ENCODE peak calls at places on chromosomes 16 and 17, in eight cellular contexts. One of them, this sample, is unnamed.

GRCh38 chr17:56891751-56892150 is 22.1 kb downstream of the TRIM25 start:
- DNase-seq in pancreas: peak
- DNase-seq in GM12865: no peak
- DNase-seq in HFFc6: no peak
- DNase-seq in AG10803: no peak
- DNase-seq in bronchial epithelial cell: no peak
- DNase-seq in endodermal cell: peak
- DNase-seq in cardiac fibroblast: peak
- DNase-seq in this sample: no peak

GRCh38 chr17:74671031-74671771 is 41.5 kb downstream of the CD300LF start:
- DNase-seq in pancreas: peak
- DNase-seq in GM12865: peak
- DNase-seq in HFFc6: no peak
- DNase-seq in AG10803: peak
- DNase-seq in bronchial epithelial cell: peak
- DNase-seq in endodermal cell: peak
- DNase-seq in cardiac fibroblast: peak
- DNase-seq in this sample: peak

GRCh38 chr17:61402073-61402541 is 2.5 kb downstream of the TBX2 start:
- DNase-seq in pancreas: no peak
- DNase-seq in GM12865: no peak
- DNase-seq in HFFc6: no peak
- DNase-seq in AG10803: no peak
- DNase-seq in bronchial epithelial cell: no peak
- DNase-seq in endodermal cell: peak
- DNase-seq in cardiac fibroblast: no peak
- DNase-seq in this sample: no peak

GRCh38 chr17:44933824-44934744 is 13.5 kb downstream of the KIF18B start:
- DNase-seq in pancreas: no peak
- DNase-seq in GM12865: no peak
- DNase-seq in HFFc6: no peak
- DNase-seq in AG10803: no peak
- DNase-seq in bronchial epithelial cell: no peak
- DNase-seq in endodermal cell: peak
- DNase-seq in cardiac fibroblast: no peak
- DNase-seq in this sample: no peak

GRCh38 chr17:48429638-48430586 is at the start of gene SKAP1:
- DNase-seq in pancreas: peak
- DNase-seq in GM12865: peak
- DNase-seq in HFFc6: no peak
- DNase-seq in AG10803: no peak
- DNase-seq in bronchial epithelial cell: no peak
- DNase-seq in endodermal cell: peak
- DNase-seq in cardiac fibroblast: no peak
- DNase-seq in this sample: no peak

GRCh38 chr16:88558457-88559442 is 11.5 kb upstream of the ZC3H18 start:
- DNase-seq in pancreas: peak
- DNase-seq in GM12865: peak
- DNase-seq in HFFc6: peak
- DNase-seq in AG10803: peak
- DNase-seq in bronchial epithelial cell: peak
- DNase-seq in endodermal cell: peak
- DNase-seq in cardiac fibroblast: peak
- DNase-seq in this sample: peak

GRCh38 chr16:54000361-54000760 is 286.2 kb downstream of the IRX3 start:
- DNase-seq in pancreas: no peak
- DNase-seq in GM12865: no peak
- DNase-seq in HFFc6: no peak
- DNase-seq in AG10803: no peak
- DNase-seq in bronchial epithelial cell: no peak
- DNase-seq in endodermal cell: no peak
- DNase-seq in cardiac fibroblast: no peak
- DNase-seq in this sample: peak

GRCh38 chr17:13601776-13602551 is at the start of gene HS3ST3A1:
- DNase-seq in pancreas: no peak
- DNase-seq in GM12865: no peak
- DNase-seq in HFFc6: peak
- DNase-seq in AG10803: peak
- DNase-seq in bronchial epithelial cell: peak
- DNase-seq in endodermal cell: peak
- DNase-seq in cardiac fibroblast: peak
- DNase-seq in this sample: peak

GRCh38 chr17:35660902-35661301 is 70.5 kb upstream of the RASL10B start:
- DNase-seq in pancreas: no peak
- DNase-seq in GM12865: no peak
- DNase-seq in HFFc6: no peak
- DNase-seq in AG10803: no peak
- DNase-seq in bronchial epithelial cell: no peak
- DNase-seq in endodermal cell: no peak
- DNase-seq in cardiac fibroblast: no peak
- DNase-seq in this sample: no peak

DNA sequence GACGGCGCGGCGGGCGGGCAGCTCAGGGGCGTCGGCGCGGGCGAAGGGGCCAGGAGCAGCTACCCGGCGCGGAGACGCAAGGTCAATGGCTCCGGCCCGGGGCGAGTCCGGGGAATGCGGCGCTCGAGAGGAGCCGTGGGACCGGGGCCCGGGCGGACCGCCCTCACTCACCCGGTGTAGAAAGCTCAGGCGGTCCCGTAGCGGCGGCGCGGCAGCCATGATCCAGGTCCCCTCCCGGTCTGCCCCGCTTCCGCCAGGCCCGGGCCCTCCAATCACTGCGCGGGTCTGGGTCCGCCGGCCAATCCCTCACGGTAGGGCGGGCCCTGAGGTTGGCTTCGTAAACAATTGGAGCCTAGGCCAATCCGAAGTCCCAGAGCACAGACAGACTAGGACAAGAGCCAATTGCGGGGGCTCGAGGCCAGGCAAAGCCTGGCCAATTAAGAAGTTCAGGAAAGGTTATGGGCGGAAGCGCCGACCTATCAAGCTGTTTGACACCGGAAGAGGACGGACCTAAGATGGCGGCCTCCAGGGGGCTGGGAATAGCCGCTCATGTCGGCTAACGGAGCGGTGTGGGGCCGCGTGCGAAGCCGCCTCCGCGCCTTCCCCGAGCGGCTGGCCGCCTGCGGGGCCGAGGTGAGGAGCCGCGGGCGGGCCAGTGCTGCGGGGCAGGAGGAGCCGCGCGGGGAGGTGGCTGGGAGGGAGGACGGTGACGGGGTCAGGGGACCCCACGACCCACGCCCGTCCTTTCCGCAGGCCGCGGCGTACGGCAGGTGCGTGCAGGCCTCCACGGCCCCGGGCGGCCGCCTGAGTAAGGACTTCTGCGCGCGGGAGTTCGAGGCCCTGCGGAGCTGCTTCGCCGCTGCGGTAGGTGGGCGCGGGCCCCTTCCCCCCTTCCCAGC is at the start of the genes NDUFAF8 and TEPSIN:
- DNase-seq in pancreas: peak
- DNase-seq in GM12865: peak
- DNase-seq in HFFc6: peak
- DNase-seq in AG10803: peak
- DNase-seq in bronchial epithelial cell: peak
- DNase-seq in endodermal cell: peak
- DNase-seq in cardiac fibroblast: peak
- DNase-seq in this sample: peak
- TF ChIP-seq CTCF in pancreas: no peak
- TF ChIP-seq CTCF in GM12865: no peak
- TF ChIP-seq CTCF in HFFc6: no peak
- TF ChIP-seq CTCF in AG10803: no peak
- TF ChIP-seq CTCF in bronchial epithelial cell: no peak
- TF ChIP-seq CTCF in endodermal cell: no peak
- TF ChIP-seq CTCF in cardiac fibroblast: no peak
- TF ChIP-seq CTCF in this sample: no peak

DNA sequence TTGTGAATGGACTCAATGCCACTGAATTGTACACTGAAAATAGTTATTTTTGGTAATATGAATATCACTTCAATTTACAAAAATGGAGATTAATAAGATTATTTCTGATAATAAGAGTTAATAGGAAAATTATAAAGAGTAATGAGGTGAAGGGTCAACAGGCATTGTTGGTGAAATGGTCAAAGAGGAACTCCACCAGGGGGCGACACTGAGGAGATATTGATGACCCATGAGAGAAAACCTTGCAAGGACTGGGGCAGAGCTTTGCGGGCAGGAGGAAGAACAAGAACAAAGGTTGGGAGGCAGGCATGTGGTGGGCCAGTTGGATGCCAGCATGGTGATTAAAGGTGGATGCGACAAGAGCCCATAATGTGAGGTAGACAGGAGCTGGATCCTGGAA is 74.0 kb upstream of the XYLT1 start:
- DNase-seq in pancreas: no peak
- DNase-seq in GM12865: peak
- DNase-seq in HFFc6: no peak
- DNase-seq in AG10803: no peak
- DNase-seq in bronchial epithelial cell: no peak
- DNase-seq in endodermal cell: peak
- DNase-seq in cardiac fibroblast: no peak
- DNase-seq in this sample: no peak
- TF ChIP-seq CTCF in pancreas: no peak
- TF ChIP-seq CTCF in GM12865: peak
- TF ChIP-seq CTCF in HFFc6: peak
- TF ChIP-seq CTCF in AG10803: peak
- TF ChIP-seq CTCF in bronchial epithelial cell: no peak
- TF ChIP-seq CTCF in endodermal cell: peak
- TF ChIP-seq CTCF in cardiac fibroblast: no peak
- TF ChIP-seq CTCF in this sample: peak

GRCh38 chr17:22503322-22503899 is 811.1 kb downstream of the KCNJ18 start:
- DNase-seq in pancreas: no peak
- DNase-seq in GM12865: no peak
- DNase-seq in HFFc6: no peak
- DNase-seq in AG10803: no peak
- DNase-seq in bronchial epithelial cell: no peak
- DNase-seq in endodermal cell: no peak
- DNase-seq in cardiac fibroblast: no peak
- DNase-seq in this sample: no peak

GRCh38 chr17:22505660-22506059 is 813.3 kb downstream of the KCNJ18 start:
- DNase-seq in pancreas: no peak
- DNase-seq in GM12865: no peak
- DNase-seq in HFFc6: no peak
- DNase-seq in AG10803: no peak
- DNase-seq in bronchial epithelial cell: no peak
- DNase-seq in endodermal cell: no peak
- DNase-seq in cardiac fibroblast: no peak
- DNase-seq in this sample: no peak

GRCh38 chr17:22507823-22508222 is 815.5 kb downstream of the KCNJ18 start:
- DNase-seq in pancreas: no peak
- DNase-seq in GM12865: no peak
- DNase-seq in HFFc6: no peak
- DNase-seq in AG10803: no peak
- DNase-seq in bronchial epithelial cell: no peak
- DNase-seq in endodermal cell: no peak
- DNase-seq in cardiac fibroblast: no peak
- DNase-seq in this sample: no peak

GRCh38 chr17:22506861-22507260 is 814.5 kb downstream of the KCNJ18 start:
- DNase-seq in pancreas: no peak
- DNase-seq in GM12865: no peak
- DNase-seq in HFFc6: no peak
- DNase-seq in AG10803: no peak
- DNase-seq in bronchial epithelial cell: no peak
- DNase-seq in endodermal cell: no peak
- DNase-seq in cardiac fibroblast: no peak
- DNase-seq in this sample: no peak

DNA sequence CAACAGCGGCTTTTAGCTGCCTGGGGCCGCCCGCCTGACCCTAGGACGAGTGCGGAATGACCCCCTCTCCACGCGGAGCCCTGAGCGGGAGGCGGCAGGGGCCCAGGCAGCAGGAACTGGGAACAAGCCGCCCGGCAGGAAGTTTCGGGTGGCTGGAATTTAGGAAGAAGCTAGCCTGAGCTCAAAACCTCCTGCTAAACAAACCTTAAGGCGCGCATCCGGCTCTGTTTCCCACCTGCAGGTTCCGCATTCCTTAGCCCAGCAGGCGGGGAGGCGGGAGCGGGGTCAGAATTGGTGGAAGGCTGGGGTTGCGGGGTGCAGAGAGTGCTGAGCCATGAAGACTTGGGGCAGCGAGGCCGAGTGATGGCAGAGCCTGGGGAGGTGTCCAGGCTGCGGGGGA is 813.9 kb downstream of the KCNJ18 start:
- DNase-seq in pancreas: no peak
- DNase-seq in GM12865: no peak
- DNase-seq in HFFc6: no peak
- DNase-seq in AG10803: no peak
- DNase-seq in bronchial epithelial cell: no peak
- DNase-seq in endodermal cell: no peak
- DNase-seq in cardiac fibroblast: no peak
- DNase-seq in this sample: no peak
- TF ChIP-seq CTCF in pancreas: no peak
- TF ChIP-seq CTCF in GM12865: no peak
- TF ChIP-seq CTCF in HFFc6: no peak
- TF ChIP-seq CTCF in AG10803: no peak
- TF ChIP-seq CTCF in bronchial epithelial cell: no peak
- TF ChIP-seq CTCF in endodermal cell: no peak
- TF ChIP-seq CTCF in cardiac fibroblast: no peak
- TF ChIP-seq CTCF in this sample: no peak

GRCh38 chr17:17435323-17435722 is 41.5 kb upstream of the MED9 start:
- DNase-seq in pancreas: no peak
- DNase-seq in GM12865: no peak
- DNase-seq in HFFc6: peak
- DNase-seq in AG10803: peak
- DNase-seq in bronchial epithelial cell: peak
- DNase-seq in endodermal cell: no peak
- DNase-seq in cardiac fibroblast: peak
- DNase-seq in this sample: peak
- TF ChIP-seq CTCF in pancreas: no peak
- TF ChIP-seq CTCF in GM12865: no peak
- TF ChIP-seq CTCF in HFFc6: peak
- TF ChIP-seq CTCF in AG10803: peak
- TF ChIP-seq CTCF in bronchial epithelial cell: no peak
- TF ChIP-seq CTCF in endodermal cell: peak
- TF ChIP-seq CTCF in cardiac fibroblast: peak
- TF ChIP-seq CTCF in this sample: peak

GRCh38 chr16:13427943-13428342 is 492.0 kb upstream of the ERCC4 start:
- DNase-seq in pancreas: no peak
- DNase-seq in GM12865: peak
- DNase-seq in HFFc6: no peak
- DNase-seq in AG10803: no peak
- DNase-seq in bronchial epithelial cell: no peak
- DNase-seq in endodermal cell: no peak
- DNase-seq in cardiac fibroblast: no peak
- DNase-seq in this sample: no peak

GRCh38 chr16:13425840-13426239 is 494.1 kb upstream of the ERCC4 start:
- DNase-seq in pancreas: no peak
- DNase-seq in GM12865: no peak
- DNase-seq in HFFc6: no peak
- DNase-seq in AG10803: no peak
- DNase-seq in bronchial epithelial cell: no peak
- DNase-seq in endodermal cell: no peak
- DNase-seq in cardiac fibroblast: no peak
- DNase-seq in this sample: no peak

GRCh38 chr16:13426736-13427135 is 493.2 kb upstream of the ERCC4 start:
- DNase-seq in pancreas: no peak
- DNase-seq in GM12865: no peak
- DNase-seq in HFFc6: no peak
- DNase-seq in AG10803: no peak
- DNase-seq in bronchial epithelial cell: no peak
- DNase-seq in endodermal cell: no peak
- DNase-seq in cardiac fibroblast: no peak
- DNase-seq in this sample: no peak

GRCh38 chr16:13429411-13429810 is 490.5 kb upstream of the ERCC4 start:
- DNase-seq in pancreas: no peak
- DNase-seq in GM12865: no peak
- DNase-seq in HFFc6: no peak
- DNase-seq in AG10803: peak
- DNase-seq in bronchial epithelial cell: no peak
- DNase-seq in endodermal cell: no peak
- DNase-seq in cardiac fibroblast: no peak
- DNase-seq in this sample: no peak

GRCh38 chr16:13426279-13426678 is 493.7 kb upstream of the ERCC4 start:
- DNase-seq in pancreas: no peak
- DNase-seq in GM12865: peak
- DNase-seq in HFFc6: no peak
- DNase-seq in AG10803: no peak
- DNase-seq in bronchial epithelial cell: no peak
- DNase-seq in endodermal cell: peak
- DNase-seq in cardiac fibroblast: no peak
- DNase-seq in this sample: no peak
- TF ChIP-seq CTCF in pancreas: no peak
- TF ChIP-seq CTCF in GM12865: peak
- TF ChIP-seq CTCF in HFFc6: no peak
- TF ChIP-seq CTCF in AG10803: no peak
- TF ChIP-seq CTCF in bronchial epithelial cell: no peak
- TF ChIP-seq CTCF in endodermal cell: peak
- TF ChIP-seq CTCF in cardiac fibroblast: no peak
- TF ChIP-seq CTCF in this sample: no peak

This sample was measured in astrocyte of the spinal cord.